ENCODE peak calls at places on chromosomes 13 and 19, in six cellular contexts. C, F, M, V, K and A are unnamed samples.

GRCh38 chr19:3556978-3557460 is 367 bp downstream of the MFSD12 start:
- DNase-seq in F (no peak), V (peak; percentile 89), M (no peak), K (peak; percentile 85), C (peak; percentile 62), A (no peak)

GRCh38 chr19:54654447-54655321 is 8.1 kb upstream of the LILRB4 start:
- DNase-seq in C (no peak), F (no peak), V (no peak), K (no peak), M (no peak), A (no peak)

GRCh38 chr13:33710924-33711323 is 107.0 kb upstream of the RFC3 start:
- DNase-seq in M (no peak), F (no peak), V (no peak), C (no peak), K (no peak), A (no peak)

GRCh38 chr19:50921391-50922315 is 10.5 kb upstream of the KLK4 start:
- DNase-seq in F (no peak), M (peak; percentile 42), K (no peak), V (no peak), C (no peak), A (no peak)

GRCh38 chr19:13441810-13442512 is 64.3 kb downstream of the CACNA1A start:
- DNase-seq in K (no peak), F (peak; percentile 17), M (peak; percentile 46), C (peak; percentile 27), V (peak; percentile 79), A (no peak)

GRCh38 chr19:15680923-15681322 is 8.0 kb downstream of the CYP4F12 start:
- DNase-seq in M (no peak), K (no peak), V (no peak), F (no peak), C (no peak), A (no peak)

GRCh38 chr19:35030257-35031071 is at the start of gene SCN1B:
- DNase-seq in F (peak; percentile 72), K (peak; percentile 67), C (peak; percentile 79), V (peak; percentile 87), M (peak; percentile 34), A (no peak)

GRCh38 chr19:16095071-16095571 is 16.6 kb upstream of the RAB8A start:
- DNase-seq in K (peak; percentile 37), V (no peak), C (no peak), F (no peak), M (no peak), A (no peak)

GRCh38 chr13:23599083-23599925 is 29.1 kb downstream of the TNFRSF19 start:
- DNase-seq in C (no peak), V (no peak), K (no peak), M (no peak), F (no peak), A (no peak)

GRCh38 chr13:70622785-70623184 is 514.5 kb upstream of the KLHL1 start:
- DNase-seq in C (no peak), V (no peak), M (no peak), K (no peak), F (no peak), A (no peak)

GRCh38 chr13:48411281-48412099 is 1.4 kb downstream of the LPAR6 start:
- DNase-seq in M (no peak), F (no peak), C (no peak), V (peak; percentile 71), K (peak; percentile 49), A (no peak)

GRCh38 chr19:35534803-35535480 is 1.7 kb downstream of the GAPDHS start:
- DNase-seq in C (no peak), M (no peak), F (no peak), K (no peak), V (no peak), A (no peak)

GRCh38 chr19:21856751-21857150 is 20.8 kb upstream of the ZNF43 start:
- DNase-seq in C (no peak), K (no peak), M (no peak), V (no peak), F (no peak), A (no peak)

GRCh38 chr19:23392706-23393105 is 2.6 kb downstream of the ZNF91 start:
- DNase-seq in M (no peak), C (peak; percentile 45), V (no peak), K (no peak), F (no peak), A (no peak)

GRCh38 chr19:33325920-33326319 is 23.6 kb upstream of the CEBPA start:
- DNase-seq in M (no peak), K (no peak), C (no peak), V (no peak), F (no peak), A (no peak)

GRCh38 chr13:114113961-114114360 is 18.5 kb downstream of the RASA3 start:
- DNase-seq in F (peak; percentile 6), M (no peak), C (no peak), K (peak; percentile 29), V (peak; percentile 60), A (no peak)

GRCh38 chr13:30870049-30870884 is 35.8 kb upstream of the MEDAG start:
- DNase-seq in V (no peak), M (peak; percentile 82), C (peak; percentile 99), K (no peak), F (peak; percentile 81), A (no peak)

GRCh38 chr19:6084821-6085220 is 25.5 kb downstream of the RFX2 start:
- DNase-seq in C (no peak), M (no peak), V (no peak), F (no peak), K (no peak), A (no peak)

GRCh38 chr13:113110048-113110851 is 4.7 kb downstream of the F7 start:
- DNase-seq in C (no peak), K (no peak), F (peak; percentile 20), M (no peak), V (peak; percentile 73), A (no peak)

GRCh38 chr13:98527526-98527925 is 49.4 kb downstream of the STK24 start:
- DNase-seq in V (no peak), F (no peak), K (no peak), M (no peak), C (no peak), A (no peak)

GRCh38 chr13:24254151-24254810 is 55.1 kb upstream of the C1QTNF9 start:
- DNase-seq in K (peak; percentile 93), V (peak; percentile 86), M (no peak), C (peak; percentile 72), F (no peak), A (no peak)

GRCh38 chr13:102555914-102556553 is 40.8 kb upstream of the TPP2 start:
- DNase-seq in K (no peak), M (peak; percentile 48), V (no peak), C (peak; percentile 58), F (no peak), A (no peak)